ENCODE peak calls at places on chromosome 20, in six cellular contexts. I is NCI-H2081; D is stimulated activated CD4-positive, alpha-beta T cell treated with anti-CD3 and anti-CD28 coated beads, Interleukin-12 subunit alpha, Interleukin-12 subunit beta, amount 100 ng/mL, for 24 hours; Q is left ventricle myocardium inferior; Y is RWPE1; R is fibroblast of mammary gland. P is an unnamed sample.

GRCh38 chr20:20491110-20491783 is 123.3 kb downstream of the INSM1 start:
- DNase-seq in I (no peak), Y (no peak), Q (no peak), R (peak; percentile 61), D (peak; percentile 23), P (no peak)

GRCh38 chr20:23331450-23331849 is 19.1 kb upstream of the NXT1 start:
- DNase-seq in D (no peak), R (no peak), Q (no peak), Y (no peak), I (no peak), P (no peak)

GRCh38 chr20:59736366-59736765 is 132.0 kb downstream of the PHACTR3 start:
- DNase-seq in Q (no peak), I (no peak), D (no peak), Y (no peak), R (no peak), P (no peak)

GRCh38 chr20:52047811-52048302 is 143.7 kb downstream of the ZFP64 start:
- DNase-seq in D (peak; percentile 29), Y (no peak), R (peak; percentile 55), Q (no peak), I (no peak), P (no peak)

GRCh38 chr20:56428881-56429280 is 16.8 kb downstream of the CASS4 start:
- DNase-seq in R (no peak), Q (no peak), D (no peak), I (no peak), Y (no peak), P (no peak)

GRCh38 chr20:62628691-62629090 is 13.6 kb upstream of the SLCO4A1 start:
- DNase-seq in Q (no peak), D (no peak), R (no peak), Y (no peak), I (no peak), P (no peak)

GRCh38 chr20:50540620-50541605 is 30.7 kb downstream of the PTPN1 start:
- DNase-seq in R (peak; percentile 81), D (no peak), Y (peak; percentile 75), Q (no peak), I (no peak), P (no peak)

GRCh38 chr20:59857951-59858350 is 75.5 kb downstream of the SYCP2 start:
- DNase-seq in D (no peak), Y (no peak), I (no peak), Q (no peak), R (no peak), P (no peak)

GRCh38 chr20:43849496-43850197 is 65.0 kb upstream of the TOX2 start:
- DNase-seq in I (no peak), D (no peak), R (peak; percentile 76), Q (no peak), Y (peak; percentile 70), P (no peak)

GRCh38 chr20:10414982-10415650 is 18.9 kb downstream of the MKKS start:
- DNase-seq in Q (no peak), R (no peak), I (peak; percentile 32), Y (peak; percentile 75), D (no peak), P (no peak)

GRCh38 chr20:4898282-4898681 is 103.0 kb downstream of the SLC23A2 start:
- DNase-seq in R (peak; percentile 89), D (no peak), I (no peak), Y (peak; percentile 91), Q (peak; percentile 29), P (no peak)

GRCh38 chr20:40688129-40689099 is 622 bp downstream of the MAFB start:
- DNase-seq in R (peak; percentile 20), I (no peak), D (no peak), Y (no peak), Q (no peak), P (peak; percentile 34)

GRCh38 chr20:59042151-59042795 is at the start of gene PRELID3B:
- DNase-seq in Q (peak; percentile 36), D (no peak), Y (peak; percentile 65), R (peak; percentile 23), I (no peak), P (peak; percentile 34)

GRCh38 chr20:2559641-2560040 is 23.3 kb downstream of the TMC2 start:
- DNase-seq in R (no peak), D (no peak), Q (no peak), I (no peak), Y (no peak), P (no peak)

GRCh38 chr20:32482251-32483220 is 102.6 kb downstream of the NOL4L start:
- DNase-seq in Q (peak; percentile 63), R (no peak), Y (no peak), I (no peak), D (peak; percentile 18), P (peak; percentile 76)

GRCh38 chr20:50585678-50586077 is 75.5 kb downstream of the PTPN1 start:
- DNase-seq in R (no peak), D (no peak), Q (no peak), Y (no peak), I (no peak), P (no peak)

GRCh38 chr20:25247100-25247665 is 702 bp upstream of the PYGB start:
- DNase-seq in D (no peak), Q (peak; percentile 75), Y (peak; percentile 70), R (peak; percentile 69), I (peak; percentile 29), P (peak; percentile 91)

GRCh38 chr20:54497931-54498718 is 22.7 kb downstream of the DOK5 start:
- DNase-seq in Q (no peak), Y (no peak), D (no peak), I (no peak), R (peak; percentile 30), P (no peak)

GRCh38 chr20:50346372-50347347 is 156.0 kb downstream of the CEBPB start:
- DNase-seq in I (peak; percentile 51), D (no peak), R (peak; percentile 88), Y (peak; percentile 55), Q (peak; percentile 92), P (no peak)

GRCh38 chr20:20546402-20546801 is 166.0 kb downstream of the RALGAPA2 start:
- DNase-seq in D (no peak), Y (peak; percentile 27), I (peak; percentile 15), R (no peak), Q (no peak), P (no peak)

GRCh38 chr20:4550740-4551139 is 171.0 kb upstream of the PRND start:
- DNase-seq in Y (peak; percentile 61), I (no peak), R (peak; percentile 44), D (no peak), Q (no peak), P (no peak)

GRCh38 chr20:56722042-56722441 is 92.9 kb downstream of the TFAP2C start:
- DNase-seq in Q (no peak), D (no peak), Y (no peak), R (no peak), I (no peak), P (no peak)

GRCh38 chr20:38147751-38148150 is 17.3 kb downstream of the TGM2 start:
- DNase-seq in D (no peak), R (no peak), Y (no peak), Q (no peak), I (no peak), P (no peak)

GRCh38 chr20:51484141-51484815 is 58.2 kb downstream of the NFATC2 start:
- DNase-seq in I (no peak), Y (no peak), Q (no peak), D (no peak), R (no peak), P (no peak)

GRCh38 chr20:18727032-18727508 is 86.5 kb upstream of the SCP2D1 start:
- DNase-seq in I (peak; percentile 29), Q (no peak), R (no peak), D (no peak), Y (no peak), P (no peak)

GRCh38 chr20:48285656-48286055 is 500.4 kb upstream of the SULF2 start:
- DNase-seq in Y (no peak), D (no peak), Q (no peak), I (no peak), R (no peak), P (no peak)